ENCODE peak calls at places on chromosomes 1 and 21, in six cellular contexts. B is mesenchymal stem cell, A is neural progenitor cell, U is endothelial cell of umbilical vein, P is breast epithelium, V is RWPE2. Z is an unnamed sample.

GRCh38 chr1:13538832-13539231 is 25.0 kb upstream of the LRRC38 start:
- DNase-seq in B (no peak), A (no peak), U (no peak), P (no peak), V (no peak), Z (no peak)

GRCh38 chr1:92923664-92924063 is 37.6 kb downstream of the DIPK1A start:
- DNase-seq in B (peak), A (no peak), U (no peak), P (no peak), V (no peak), Z (no peak)

GRCh38 chr1:8424539-8425116 is 106.7 kb downstream of the SLC45A1 start:
- DNase-seq in B (no peak), A (peak), U (peak), P (no peak), V (no peak), Z (peak)

GRCh38 chr21:46393941-46394818 is 64.5 kb upstream of the DIP2A start:
- DNase-seq in B (no peak), A (no peak), U (no peak), P (no peak), V (no peak), Z (no peak)

GRCh38 chr1:115099693-115100050 is 10.4 kb upstream of the TSPAN2 start:
- DNase-seq in B (no peak), A (no peak), U (no peak), P (no peak), V (no peak), Z (no peak)

GRCh38 chr1:119404736-119405135 is 10.2 kb upstream of the HSD3B2 start:
- DNase-seq in B (no peak), A (no peak), U (no peak), P (no peak), V (no peak), Z (no peak)

GRCh38 chr1:161200992-161201827 is 957 bp upstream of the NDUFS2 start:
- DNase-seq in B (no peak), A (no peak), U (peak), P (no peak), V (no peak), Z (peak)

GRCh38 chr1:56961426-56961825 is 4.4 kb downstream of the C8B start:
- DNase-seq in B (no peak), A (no peak), U (no peak), P (no peak), V (no peak), Z (no peak)

GRCh38 chr1:67840449-67840848 is 7.2 kb upstream of the GNG12 start:
- DNase-seq in B (peak), A (no peak), U (peak), P (no peak), V (no peak), Z (no peak)

GRCh38 chr21:41610042-41610839 is 102.3 kb upstream of the TMPRSS2 start:
- DNase-seq in B (peak), A (peak), U (peak), P (peak), V (peak), Z (peak)

GRCh38 chr1:63463248-63463647 is 59.8 kb downstream of the ITGB3BP start:
- DNase-seq in B (no peak), A (no peak), U (peak), P (no peak), V (no peak), Z (no peak)

GRCh38 chr1:8031176-8031785 is 5.2 kb upstream of the ERRFI1 start:
- DNase-seq in B (peak), A (peak), U (peak), P (no peak), V (no peak), Z (no peak)

GRCh38 chr1:206461602-206462455 is 8.4 kb upstream of the IKBKE start:
- DNase-seq in B (peak), A (peak), U (peak), P (no peak), V (no peak), Z (peak)

GRCh38 chr1:47562799-47563198 is 125.0 kb downstream of the FOXD2 start:
- DNase-seq in B (no peak), A (no peak), U (no peak), P (no peak), V (no peak), Z (no peak)

GRCh38 chr1:49333946-49334345 is 557.3 kb upstream of the BEND5 start:
- DNase-seq in B (no peak), A (no peak), U (no peak), P (no peak), V (no peak), Z (no peak)

GRCh38 chr1:18339161-18339560 is 141.6 kb upstream of the KLHDC7A start:
- DNase-seq in B (no peak), A (no peak), U (no peak), P (no peak), V (no peak), Z (no peak)

GRCh38 chr21:32203877-32204480 is 74.9 kb downstream of the MIS18A start:
- DNase-seq in B (no peak), A (no peak), U (peak), P (no peak), V (no peak), Z (no peak)

GRCh38 chr1:206974154-206974553 is 3.9 kb upstream of the FCAMR start:
- DNase-seq in B (no peak), A (no peak), U (no peak), P (no peak), V (no peak), Z (no peak)

GRCh38 chr1:159867322-159868064 is 5.0 kb upstream of the VSIG8 start:
- DNase-seq in B (peak), A (no peak), U (peak), P (peak), V (no peak), Z (no peak)

GRCh38 chr1:177937931-177938330 is 31.9 kb downstream of the SEC16B start:
- DNase-seq in B (peak), A (no peak), U (no peak), P (no peak), V (no peak), Z (no peak)

GRCh38 chr21:45365608-45366241 is 39.2 kb upstream of the COL18A1 start:
- DNase-seq in B (peak), A (peak), U (peak), P (no peak), V (no peak), Z (no peak)

GRCh38 chr1:6234502-6235295 is 1.1 kb downstream of the ICMT start:
- DNase-seq in B (peak), A (no peak), U (no peak), P (no peak), V (no peak), Z (no peak)

GRCh38 chr1:210251680-210252490 is 19.3 kb downstream of the SERTAD4 start:
- DNase-seq in B (no peak), A (peak), U (no peak), P (no peak), V (no peak), Z (no peak)
- H3K27ac ChIP-seq in B (peak), A (no peak), U (peak), P (peak), V (no peak), Z (peak)

DNA sequence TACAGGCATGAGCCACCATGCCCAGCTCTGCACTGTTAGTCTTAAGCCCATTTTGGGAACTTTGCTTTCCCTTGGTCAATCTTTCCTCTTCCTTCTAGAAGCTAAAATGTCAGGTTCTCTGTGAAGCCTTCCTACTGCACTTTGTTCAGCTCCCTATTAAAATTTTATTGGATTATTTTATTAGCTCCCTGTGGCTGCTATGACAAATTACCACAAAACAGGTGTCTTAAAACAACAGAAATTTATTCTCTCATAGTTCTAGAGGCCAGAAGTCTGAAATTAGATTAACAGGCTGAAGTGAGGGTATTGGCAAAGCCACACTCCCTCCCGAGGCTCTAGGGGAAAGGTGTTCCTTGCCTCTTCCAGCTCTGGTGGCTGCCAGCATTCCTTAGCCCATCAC is 4.2 kb upstream of the SMYD2 start:
- DNase-seq in B (no peak), A (no peak), U (no peak), P (no peak), V (no peak), Z (no peak)
- H3K27ac ChIP-seq in B (no peak), A (no peak), U (no peak), P (no peak), V (no peak), Z (no peak)

GRCh38 chr1:77560741-77561140 is 121.7 kb downstream of the ZZZ3 start:
- DNase-seq in B (no peak), A (no peak), U (no peak), P (no peak), V (no peak), Z (no peak)

GRCh38 chr1:77562596-77563154 is 119.8 kb downstream of the ZZZ3 start:
- DNase-seq in B (no peak), A (no peak), U (peak), P (no peak), V (no peak), Z (no peak)

DNA sequence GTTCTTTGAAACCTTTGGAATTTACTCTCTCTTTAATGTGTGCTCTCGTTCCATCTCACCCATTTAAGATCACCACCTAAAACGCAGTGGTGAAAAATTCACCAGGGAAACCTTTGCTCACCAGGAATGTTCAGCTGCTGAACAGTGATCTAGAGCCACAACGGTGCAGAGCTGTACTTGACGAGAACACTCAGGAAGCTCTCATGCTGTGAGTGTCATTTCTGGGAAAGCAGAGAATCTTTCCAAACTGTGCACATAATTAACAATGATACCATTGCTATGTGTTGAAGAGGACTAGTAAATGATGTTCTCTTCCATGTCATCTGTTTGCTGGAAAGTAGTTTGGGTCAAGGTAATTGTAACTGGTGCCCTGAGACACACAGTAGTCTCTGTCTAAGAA is 117.1 kb downstream of the ZZZ3 start:
- DNase-seq in B (peak), A (no peak), U (no peak), P (no peak), V (no peak), Z (no peak)
- H3K27ac ChIP-seq in B (peak), A (no peak), U (no peak), P (no peak), V (no peak), Z (no peak)

GRCh38 chr1:204319462-204319861 is 40.3 kb downstream of the PLEKHA6 start:
- DNase-seq in B (peak), A (no peak), U (peak), P (no peak), V (peak), Z (no peak)

GRCh38 chr1:204320413-204320812 is 39.3 kb downstream of the PLEKHA6 start:
- DNase-seq in B (peak), A (no peak), U (no peak), P (no peak), V (no peak), Z (no peak)

GRCh38 chr1:204321051-204321450 is 38.7 kb downstream of the PLEKHA6 start:
- DNase-seq in B (no peak), A (no peak), U (no peak), P (no peak), V (no peak), Z (no peak)

GRCh38 chr1:204322329-204322868 is 37.3 kb downstream of the PLEKHA6 start:
- DNase-seq in B (no peak), A (peak), U (no peak), P (no peak), V (no peak), Z (no peak)

GRCh38 chr1:204321665-204322064 is 38.1 kb downstream of the PLEKHA6 start:
- DNase-seq in B (peak), A (no peak), U (no peak), P (no peak), V (no peak), Z (no peak)
- H3K27ac ChIP-seq in B (no peak), A (peak), U (no peak), P (no peak), V (no peak), Z (no peak)

GRCh38 chr1:231235526-231235925 is 5.5 kb upstream of the GNPAT start:
- DNase-seq in B (no peak), A (no peak), U (no peak), P (no peak), V (no peak), Z (no peak)

GRCh38 chr1:231234506-231234905 is 6.5 kb upstream of the GNPAT start:
- DNase-seq in B (no peak), A (no peak), U (no peak), P (no peak), V (no peak), Z (no peak)

GRCh38 chr1:231236131-231236571 is 4.9 kb upstream of the GNPAT start:
- DNase-seq in B (no peak), A (no peak), U (no peak), P (no peak), V (no peak), Z (no peak)

GRCh38 chr1:231238298-231238697 is 2.7 kb upstream of the GNPAT start:
- DNase-seq in B (no peak), A (no peak), U (no peak), P (no peak), V (no peak), Z (no peak)

GRCh38 chr1:231236938-231237337 is 4.1 kb upstream of the GNPAT start:
- DNase-seq in B (no peak), A (no peak), U (no peak), P (no peak), V (no peak), Z (no peak)
- H3K27ac ChIP-seq in B (no peak), A (no peak), U (no peak), P (no peak), V (no peak), Z (no peak)

DNA sequence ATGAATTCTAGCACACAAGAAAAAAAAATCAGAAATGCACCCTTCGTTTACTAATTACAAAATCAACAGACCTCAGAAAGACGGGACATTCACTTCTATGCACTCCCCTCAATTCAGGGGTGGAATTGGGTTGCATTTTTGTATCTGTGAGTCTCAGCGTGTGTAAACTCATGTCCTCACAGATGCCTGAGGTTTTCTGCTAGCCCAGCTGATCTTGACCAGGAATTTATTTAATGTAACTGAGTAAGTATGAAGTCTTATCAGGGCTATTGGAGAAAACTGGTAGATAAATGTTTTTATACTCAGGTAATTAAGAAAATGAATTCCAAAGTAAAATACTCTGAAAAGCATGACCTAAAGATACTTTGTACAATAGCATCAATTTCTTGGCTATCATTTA is 167.7 kb downstream of the RUNX1 start:
- DNase-seq in B (peak), A (no peak), U (no peak), P (no peak), V (no peak), Z (no peak)
- H3K27ac ChIP-seq in B (peak), A (no peak), U (peak), P (peak), V (peak), Z (no peak)

Z was measured in sigmoid colon.